ENCODE peak calls at places on chromosomes 4 and X, in seven cellular contexts. K is activated CD4-positive, alpha-beta T cell treated with anti-CD3 and anti-CD28 coated beads, Interleukin-2, amount 50 U/mL, for 24 hours; N is NCI-H2171 treated with DMSO at 0.1 percent for 48 hours; S is AG04450; C is stimulated activated CD4-positive, alpha-beta T cell treated with anti-CD3 and anti-CD28 coated beads, Interleukin-2, amount 100 ng/mL, for 48 hours; H is LoVo; E is tibial nerve. F is an unnamed sample.

GRCh38 chr4:174867893-174868292 is 38.8 kb upstream of the GLRA3 start:
- DNase-seq in K (no peak), N (no peak), S (no peak), C (no peak), H (peak; percentile 43), E (no peak), F (no peak)

GRCh38 chr4:8835521-8836365 is 35.9 kb downstream of the HMX1 start:
- DNase-seq in K (no peak), N (no peak), S (no peak), C (no peak), H (no peak), E (no peak), F (no peak)

GRCh38 chr4:20916106-20916505 is 215.8 kb downstream of the PACRGL start:
- DNase-seq in K (no peak), N (no peak), S (no peak), C (no peak), H (no peak), E (no peak), F (no peak)

GRCh38 chr4:72171761-72172160 is 140.0 kb downstream of the NPFFR2 start:
- DNase-seq in K (no peak), N (no peak), S (no peak), C (no peak), H (no peak), E (no peak), F (no peak)

GRCh38 chr4:8315343-8316250 is 46.0 kb downstream of the HTRA3 start:
- DNase-seq in K (no peak), N (peak; percentile 76), S (peak; percentile 63), C (no peak), H (peak; percentile 27), E (peak; percentile 15), F (peak; percentile 46)

GRCh38 chr4:20252656-20253271 is 1.1 kb downstream of the SLIT2 start:
- DNase-seq in K (no peak), N (peak; percentile 15), S (no peak), C (no peak), H (no peak), E (peak; percentile 18), F (no peak)

GRCh38 chr4:21012851-21013331 is 312.6 kb downstream of the PACRGL start:
- DNase-seq in K (no peak), N (no peak), S (no peak), C (no peak), H (no peak), E (no peak), F (no peak)

GRCh38 chr4:159758061-159758460 is 655.2 kb downstream of the RAPGEF2 start:
- DNase-seq in K (no peak), N (no peak), S (no peak), C (no peak), H (no peak), E (no peak), F (no peak)

GRCh38 chr4:121252224-121252806 is 88.2 kb upstream of the TNIP3 start:
- DNase-seq in K (peak; percentile 25), N (peak; percentile 3), S (peak; percentile 50), C (peak; percentile 55), H (peak; percentile 59), E (peak; percentile 76), F (peak; percentile 1)

GRCh38 chr4:20284990-20285389 is 33.3 kb downstream of the SLIT2 start:
- DNase-seq in K (no peak), N (no peak), S (no peak), C (no peak), H (no peak), E (no peak), F (no peak)

GRCh38 chr4:55184600-55185523 is 59.5 kb upstream of the KDR start:
- DNase-seq in K (peak; percentile 2), N (peak; percentile 51), S (peak; percentile 26), C (peak; percentile 15), H (no peak), E (peak; percentile 8), F (no peak)

GRCh38 chr4:109648266-109648996 is 54.8 kb downstream of the CASP6 start:
- DNase-seq in K (no peak), N (peak; percentile 1), S (no peak), C (no peak), H (no peak), E (no peak), F (no peak)

GRCh38 chr4:73197220-73197619 is 61.4 kb downstream of the ANKRD17 start:
- DNase-seq in K (no peak), N (no peak), S (no peak), C (no peak), H (no peak), E (no peak), F (no peak)

GRCh38 chrX:46294234-46294633 is 251.0 kb downstream of the ZNF674 start:
- DNase-seq in K (no peak), N (no peak), S (no peak), C (no peak), H (no peak), E (no peak), F (no peak)